ENCODE peak calls at places on chromosomes 3 and 15, in five cellular contexts. One of them, this sample, is unnamed.

GRCh38 chr3:139227165-139227564 is 116.7 kb upstream of the MRPS22 start:
- DNase-seq in cardiac fibroblast: peak; percentile 19
- DNase-seq in GM23338: no peak
- DNase-seq in fibroblast of the aortic adventitia: peak; percentile 31
- DNase-seq in neural crest cell: no peak
- DNase-seq in this sample: no peak

GRCh38 chr15:37019479-37020433 is 80.6 kb downstream of the MEIS2 start:
- DNase-seq in cardiac fibroblast: peak; percentile 64
- DNase-seq in GM23338: no peak
- DNase-seq in fibroblast of the aortic adventitia: peak; percentile 64
- DNase-seq in neural crest cell: no peak
- DNase-seq in this sample: no peak

GRCh38 chr15:68154923-68155559 is 50.1 kb downstream of the CALML4 start:
- DNase-seq in cardiac fibroblast: peak; percentile 86
- DNase-seq in GM23338: peak; percentile 83
- DNase-seq in fibroblast of the aortic adventitia: peak; percentile 84
- DNase-seq in neural crest cell: peak; percentile 43
- DNase-seq in this sample: peak; percentile 65

GRCh38 chr3:134651347-134652041 is 672 bp upstream of the KY start:
- DNase-seq in cardiac fibroblast: peak; percentile 48
- DNase-seq in GM23338: no peak
- DNase-seq in fibroblast of the aortic adventitia: peak; percentile 80
- DNase-seq in neural crest cell: no peak
- DNase-seq in this sample: no peak

GRCh38 chr3:124059580-124059979 is 67.7 kb upstream of the ROPN1 start:
- DNase-seq in cardiac fibroblast: peak; percentile 6
- DNase-seq in GM23338: no peak
- DNase-seq in fibroblast of the aortic adventitia: peak; percentile 5
- DNase-seq in neural crest cell: no peak
- DNase-seq in this sample: no peak

GRCh38 chr3:108280476-108280875 is 15.9 kb upstream of the HHLA2 start:
- DNase-seq in cardiac fibroblast: no peak
- DNase-seq in GM23338: no peak
- DNase-seq in fibroblast of the aortic adventitia: no peak
- DNase-seq in neural crest cell: no peak
- DNase-seq in this sample: no peak

GRCh38 chr3:120170223-120170622 is 76.0 kb upstream of the GSK3B start:
- DNase-seq in cardiac fibroblast: peak; percentile 22
- DNase-seq in GM23338: no peak
- DNase-seq in fibroblast of the aortic adventitia: peak; percentile 49
- DNase-seq in neural crest cell: no peak
- DNase-seq in this sample: peak; percentile 99

GRCh38 chr3:49701388-49702077 is 12.2 kb downstream of the RNF123 start:
- DNase-seq in cardiac fibroblast: no peak
- DNase-seq in GM23338: peak; percentile 85
- DNase-seq in fibroblast of the aortic adventitia: no peak
- DNase-seq in neural crest cell: no peak
- DNase-seq in this sample: peak; percentile 21

GRCh38 chr3:46865034-46865507 is 1.8 kb upstream of the MYL3 start:
- DNase-seq in cardiac fibroblast: peak; percentile 87
- DNase-seq in GM23338: no peak
- DNase-seq in fibroblast of the aortic adventitia: peak; percentile 26
- DNase-seq in neural crest cell: no peak
- DNase-seq in this sample: peak; percentile 49

GRCh38 chr3:18789734-18790133 is 358.6 kb upstream of the KCNH8 start:
- DNase-seq in cardiac fibroblast: no peak
- DNase-seq in GM23338: no peak
- DNase-seq in fibroblast of the aortic adventitia: no peak
- DNase-seq in neural crest cell: no peak
- DNase-seq in this sample: no peak

GRCh38 chr3:68972358-68972979 is 40.1 kb upstream of the TAFA4 start:
- DNase-seq in cardiac fibroblast: peak; percentile 71
- DNase-seq in GM23338: peak; percentile 94
- DNase-seq in fibroblast of the aortic adventitia: peak; percentile 54
- DNase-seq in neural crest cell: peak; percentile 76
- DNase-seq in this sample: peak; percentile 59

GRCh38 chr3:120561251-120562045 is 34.7 kb upstream of the NDUFB4 start:
- DNase-seq in cardiac fibroblast: peak; percentile 84
- DNase-seq in GM23338: peak; percentile 88
- DNase-seq in fibroblast of the aortic adventitia: peak; percentile 85
- DNase-seq in neural crest cell: peak; percentile 75
- DNase-seq in this sample: peak; percentile 71

GRCh38 chr3:39469258-39469657 is 1.8 kb downstream of the MOBP start:
- DNase-seq in cardiac fibroblast: no peak
- DNase-seq in GM23338: no peak
- DNase-seq in fibroblast of the aortic adventitia: no peak
- DNase-seq in neural crest cell: no peak
- DNase-seq in this sample: no peak

GRCh38 chr3:113223831-113224240 is 12.5 kb downstream of the BOC start:
- DNase-seq in cardiac fibroblast: no peak
- DNase-seq in GM23338: no peak
- DNase-seq in fibroblast of the aortic adventitia: no peak
- DNase-seq in neural crest cell: no peak
- DNase-seq in this sample: no peak

GRCh38 chr3:79881431-79881830 is 113.6 kb upstream of the ROBO1 start:
- DNase-seq in cardiac fibroblast: no peak
- DNase-seq in GM23338: no peak
- DNase-seq in fibroblast of the aortic adventitia: peak; percentile 18
- DNase-seq in neural crest cell: no peak
- DNase-seq in this sample: no peak

GRCh38 chr3:49674491-49674983 is 386 bp downstream of the APEH start:
- DNase-seq in cardiac fibroblast: no peak
- DNase-seq in GM23338: peak; percentile 32
- DNase-seq in fibroblast of the aortic adventitia: no peak
- DNase-seq in neural crest cell: no peak
- DNase-seq in this sample: peak; percentile 11

GRCh38 chr3:159448902-159449301 is 539.7 kb upstream of the IL12A start:
- DNase-seq in cardiac fibroblast: no peak
- DNase-seq in GM23338: no peak
- DNase-seq in fibroblast of the aortic adventitia: no peak
- DNase-seq in neural crest cell: no peak
- DNase-seq in this sample: peak; percentile 61

GRCh38 chr3:53337167-53337940 is 10.0 kb downstream of the DCP1A start:
- DNase-seq in cardiac fibroblast: no peak
- DNase-seq in GM23338: no peak
- DNase-seq in fibroblast of the aortic adventitia: peak; percentile 70
- DNase-seq in neural crest cell: no peak
- DNase-seq in this sample: peak; percentile 71

GRCh38 chr15:99135194-99135593 is 30.3 kb downstream of the SYNM start:
- DNase-seq in cardiac fibroblast: no peak
- DNase-seq in GM23338: no peak
- DNase-seq in fibroblast of the aortic adventitia: no peak
- DNase-seq in neural crest cell: no peak
- DNase-seq in this sample: peak; percentile 8

GRCh38 chr15:66459818-66460615 is 37.5 kb downstream of the SNAPC5 start:
- DNase-seq in cardiac fibroblast: no peak
- DNase-seq in GM23338: no peak
- DNase-seq in fibroblast of the aortic adventitia: no peak
- DNase-seq in neural crest cell: no peak
- DNase-seq in this sample: peak; percentile 93

GRCh38 chr3:59726279-59726678 is 676.5 kb upstream of the CFAP20DC start:
- DNase-seq in cardiac fibroblast: no peak
- DNase-seq in GM23338: no peak
- DNase-seq in fibroblast of the aortic adventitia: no peak
- DNase-seq in neural crest cell: no peak
- DNase-seq in this sample: peak; percentile 62

GRCh38 chr15:87500240-87500639 is 756.3 kb downstream of the NTRK3 start:
- DNase-seq in cardiac fibroblast: no peak
- DNase-seq in GM23338: peak; percentile 62
- DNase-seq in fibroblast of the aortic adventitia: no peak
- DNase-seq in neural crest cell: no peak
- DNase-seq in this sample: no peak

GRCh38 chr15:86021281-86022264 is 58.1 kb upstream of the AGBL1 start:
- DNase-seq in cardiac fibroblast: no peak
- DNase-seq in GM23338: no peak
- DNase-seq in fibroblast of the aortic adventitia: no peak
- DNase-seq in neural crest cell: no peak
- DNase-seq in this sample: peak; percentile 24

GRCh38 chr3:12766541-12766940 is 7.5 kb upstream of the TMEM40 start:
- DNase-seq in cardiac fibroblast: no peak
- DNase-seq in GM23338: no peak
- DNase-seq in fibroblast of the aortic adventitia: no peak
- DNase-seq in neural crest cell: no peak
- DNase-seq in this sample: no peak

DNA sequence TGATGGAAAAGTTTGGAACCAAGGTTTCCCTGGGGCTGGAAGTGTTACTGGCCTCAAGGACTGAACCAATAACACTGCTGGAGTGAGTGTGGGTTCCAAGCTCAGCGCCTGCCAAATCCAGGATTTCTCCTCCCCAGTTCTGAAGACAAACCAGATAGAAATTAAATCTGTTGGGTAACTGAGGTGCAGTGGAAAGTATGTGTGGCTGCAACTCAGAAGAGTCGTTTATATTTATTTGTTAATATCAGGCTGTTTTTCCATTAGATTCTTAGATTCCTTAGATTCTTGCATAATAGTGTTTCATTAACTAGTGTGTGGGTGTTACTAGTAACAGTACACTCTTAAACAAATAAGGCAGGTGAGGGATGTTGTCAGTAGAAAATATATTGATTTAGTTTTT is 66.4 kb upstream of the FNDC3B start:
- DNase-seq in cardiac fibroblast: peak; percentile 73
- DNase-seq in GM23338: no peak
- DNase-seq in fibroblast of the aortic adventitia: peak; percentile 74
- DNase-seq in neural crest cell: no peak
- DNase-seq in this sample: no peak
- TF ChIP-seq CTCF in cardiac fibroblast: no peak
- TF ChIP-seq CTCF in GM23338: no peak
- TF ChIP-seq CTCF in fibroblast of the aortic adventitia: peak; percentile 5
- TF ChIP-seq CTCF in neural crest cell: no peak
- TF ChIP-seq CTCF in this sample: no peak

GRCh38 chr15:78298983-78299301 is 467 bp downstream of the SKIC8 start:
- DNase-seq in cardiac fibroblast: peak; percentile 20
- DNase-seq in GM23338: no peak
- DNase-seq in fibroblast of the aortic adventitia: peak; percentile 38
- DNase-seq in neural crest cell: no peak
- DNase-seq in this sample: peak; percentile 51
- TF ChIP-seq CTCF in cardiac fibroblast: no peak
- TF ChIP-seq CTCF in GM23338: no peak
- TF ChIP-seq CTCF in fibroblast of the aortic adventitia: peak; percentile 6
- TF ChIP-seq CTCF in neural crest cell: peak; percentile 21
- TF ChIP-seq CTCF in this sample: peak; percentile 6

GRCh38 chr3:129937717-129938116 is 36.8 kb upstream of the TRH start:
- DNase-seq in cardiac fibroblast: no peak
- DNase-seq in GM23338: peak; percentile 51
- DNase-seq in fibroblast of the aortic adventitia: no peak
- DNase-seq in neural crest cell: no peak
- DNase-seq in this sample: no peak
- TF ChIP-seq CTCF in cardiac fibroblast: no peak
- TF ChIP-seq CTCF in GM23338: peak; percentile 51
- TF ChIP-seq CTCF in fibroblast of the aortic adventitia: no peak
- TF ChIP-seq CTCF in neural crest cell: no peak
- TF ChIP-seq CTCF in this sample: no peak

DNA sequence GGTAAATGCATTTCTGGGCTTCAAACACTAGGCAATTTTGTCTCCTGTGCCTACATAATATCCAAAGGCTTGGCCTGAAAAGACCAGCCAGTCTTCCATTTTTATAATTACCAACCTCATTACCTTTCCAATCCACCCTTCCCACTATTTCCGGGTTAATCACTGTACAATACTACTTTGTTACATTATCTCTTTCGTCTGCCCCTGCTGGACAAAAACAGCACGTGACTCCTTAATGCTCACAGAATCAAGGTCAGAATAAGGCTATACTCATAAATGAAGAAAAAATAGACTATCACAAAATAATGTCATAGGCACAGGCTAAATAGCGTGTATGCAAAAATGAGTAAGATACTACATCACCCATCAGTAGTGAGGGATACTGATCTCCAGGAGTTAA is 40.1 kb downstream of the ABI3BP start:
- DNase-seq in cardiac fibroblast: no peak
- DNase-seq in GM23338: no peak
- DNase-seq in fibroblast of the aortic adventitia: no peak
- DNase-seq in neural crest cell: no peak
- DNase-seq in this sample: no peak
- TF ChIP-seq CTCF in cardiac fibroblast: no peak
- TF ChIP-seq CTCF in GM23338: no peak
- TF ChIP-seq CTCF in fibroblast of the aortic adventitia: no peak
- TF ChIP-seq CTCF in neural crest cell: no peak
- TF ChIP-seq CTCF in this sample: no peak

GRCh38 chr3:35745802-35746484 is 106.6 kb downstream of the ARPP21 start:
- DNase-seq in cardiac fibroblast: no peak
- DNase-seq in GM23338: no peak
- DNase-seq in fibroblast of the aortic adventitia: no peak
- DNase-seq in neural crest cell: no peak
- DNase-seq in this sample: no peak

GRCh38 chr3:35743218-35743617 is 103.9 kb downstream of the ARPP21 start:
- DNase-seq in cardiac fibroblast: no peak
- DNase-seq in GM23338: no peak
- DNase-seq in fibroblast of the aortic adventitia: no peak
- DNase-seq in neural crest cell: no peak
- DNase-seq in this sample: no peak

GRCh38 chr3:35744419-35744818 is 105.1 kb downstream of the ARPP21 start:
- DNase-seq in cardiac fibroblast: no peak
- DNase-seq in GM23338: peak; percentile 68
- DNase-seq in fibroblast of the aortic adventitia: no peak
- DNase-seq in neural crest cell: no peak
- DNase-seq in this sample: no peak

DNA sequence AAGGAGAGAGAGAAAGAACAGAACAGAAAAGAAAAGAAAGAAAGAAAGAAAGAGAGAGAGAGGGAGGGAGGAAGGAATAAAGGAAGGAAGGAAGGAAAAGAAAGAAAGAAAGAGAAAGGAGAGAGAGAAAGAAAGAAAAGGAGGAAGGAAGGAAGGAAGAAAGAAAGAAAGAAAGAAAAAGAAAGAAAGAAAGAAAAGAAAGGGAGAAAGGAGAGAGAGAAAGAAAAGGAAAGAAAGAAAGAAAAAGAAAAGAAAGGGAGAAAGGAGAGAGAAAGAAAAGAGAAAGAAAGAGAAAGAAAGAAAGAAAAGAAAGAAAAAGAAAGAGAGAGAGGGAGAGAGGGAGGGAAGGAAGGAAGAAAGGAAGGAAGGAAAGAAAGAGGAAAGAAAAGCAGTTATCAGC is 108.8 kb downstream of the ARPP21 start:
- DNase-seq in cardiac fibroblast: no peak
- DNase-seq in GM23338: no peak
- DNase-seq in fibroblast of the aortic adventitia: no peak
- DNase-seq in neural crest cell: no peak
- DNase-seq in this sample: no peak
- TF ChIP-seq CTCF in cardiac fibroblast: no peak
- TF ChIP-seq CTCF in GM23338: no peak
- TF ChIP-seq CTCF in fibroblast of the aortic adventitia: no peak
- TF ChIP-seq CTCF in neural crest cell: no peak
- TF ChIP-seq CTCF in this sample: no peak

GRCh38 chr15:39508536-39508935 is 72.3 kb upstream of the THBS1 start:
- DNase-seq in cardiac fibroblast: no peak
- DNase-seq in GM23338: no peak
- DNase-seq in fibroblast of the aortic adventitia: no peak
- DNase-seq in neural crest cell: no peak
- DNase-seq in this sample: no peak

GRCh38 chr15:39509941-39510845 is 70.7 kb upstream of the THBS1 start:
- DNase-seq in cardiac fibroblast: no peak
- DNase-seq in GM23338: no peak
- DNase-seq in fibroblast of the aortic adventitia: no peak
- DNase-seq in neural crest cell: no peak
- DNase-seq in this sample: no peak

GRCh38 chr15:39514933-39515332 is 65.9 kb upstream of the THBS1 start:
- DNase-seq in cardiac fibroblast: no peak
- DNase-seq in GM23338: no peak
- DNase-seq in fibroblast of the aortic adventitia: no peak
- DNase-seq in neural crest cell: no peak
- DNase-seq in this sample: no peak

GRCh38 chr15:39511915-39512260 is 69.0 kb upstream of the THBS1 start:
- DNase-seq in cardiac fibroblast: peak; percentile 81
- DNase-seq in GM23338: no peak
- DNase-seq in fibroblast of the aortic adventitia: no peak
- DNase-seq in neural crest cell: no peak
- DNase-seq in this sample: peak; percentile 32

GRCh38 chr15:39511000-39511914 is 69.6 kb upstream of the THBS1 start:
- DNase-seq in cardiac fibroblast: peak; percentile 88
- DNase-seq in GM23338: no peak
- DNase-seq in fibroblast of the aortic adventitia: peak; percentile 83
- DNase-seq in neural crest cell: no peak
- DNase-seq in this sample: peak; percentile 84
- TF ChIP-seq CTCF in cardiac fibroblast: no peak
- TF ChIP-seq CTCF in GM23338: no peak
- TF ChIP-seq CTCF in fibroblast of the aortic adventitia: no peak
- TF ChIP-seq CTCF in neural crest cell: no peak
- TF ChIP-seq CTCF in this sample: no peak